ENCODE peak calls at places on chromosome 2, in eight cellular contexts. One of them, this sample, is unnamed.

GRCh38 chr2:18630541-18630940 is 41.2 kb upstream of the NT5C1B start:
- DNase-seq in foreskin fibroblast: peak
- DNase-seq in iPS-NIHi11: no peak
- DNase-seq in dermis blood vessel endothelial cell: no peak
- DNase-seq in stimulated activated CD4-positive, alpha-beta T cell treated with anti-CD3 and anti-CD28 coated beads, Interleukin-1b, Interleukin-23, amount 100 ng/mL, for 24 hours: no peak
- DNase-seq in RWPE1: no peak
- DNase-seq in colonic mucosa: no peak
- DNase-seq in non-pigmented ciliary epithelial cell: no peak
- DNase-seq in this sample: no peak

GRCh38 chr2:184137955-184138354 is 460.4 kb upstream of the ZNF804A start:
- DNase-seq in foreskin fibroblast: no peak
- DNase-seq in iPS-NIHi11: no peak
- DNase-seq in dermis blood vessel endothelial cell: no peak
- DNase-seq in stimulated activated CD4-positive, alpha-beta T cell treated with anti-CD3 and anti-CD28 coated beads, Interleukin-1b, Interleukin-23, amount 100 ng/mL, for 24 hours: no peak
- DNase-seq in RWPE1: no peak
- DNase-seq in colonic mucosa: no peak
- DNase-seq in non-pigmented ciliary epithelial cell: no peak
- DNase-seq in this sample: no peak

GRCh38 chr2:166651080-166651675 is 157.1 kb upstream of the SCN7A start:
- DNase-seq in foreskin fibroblast: peak
- DNase-seq in iPS-NIHi11: no peak
- DNase-seq in dermis blood vessel endothelial cell: peak
- DNase-seq in stimulated activated CD4-positive, alpha-beta T cell treated with anti-CD3 and anti-CD28 coated beads, Interleukin-1b, Interleukin-23, amount 100 ng/mL, for 24 hours: no peak
- DNase-seq in RWPE1: no peak
- DNase-seq in colonic mucosa: no peak
- DNase-seq in non-pigmented ciliary epithelial cell: peak
- DNase-seq in this sample: no peak

GRCh38 chr2:189285962-189286648 is 106.5 kb upstream of the COL5A2 start:
- DNase-seq in foreskin fibroblast: peak
- DNase-seq in iPS-NIHi11: no peak
- DNase-seq in dermis blood vessel endothelial cell: peak
- DNase-seq in stimulated activated CD4-positive, alpha-beta T cell treated with anti-CD3 and anti-CD28 coated beads, Interleukin-1b, Interleukin-23, amount 100 ng/mL, for 24 hours: no peak
- DNase-seq in RWPE1: peak
- DNase-seq in colonic mucosa: no peak
- DNase-seq in non-pigmented ciliary epithelial cell: peak
- DNase-seq in this sample: no peak

GRCh38 chr2:43210467-43211303 is 15.7 kb downstream of the ZFP36L2 start:
- DNase-seq in foreskin fibroblast: peak
- DNase-seq in iPS-NIHi11: no peak
- DNase-seq in dermis blood vessel endothelial cell: no peak
- DNase-seq in stimulated activated CD4-positive, alpha-beta T cell treated with anti-CD3 and anti-CD28 coated beads, Interleukin-1b, Interleukin-23, amount 100 ng/mL, for 24 hours: no peak
- DNase-seq in RWPE1: no peak
- DNase-seq in colonic mucosa: peak
- DNase-seq in non-pigmented ciliary epithelial cell: no peak
- DNase-seq in this sample: peak

GRCh38 chr2:115075800-115076199 is 633.4 kb downstream of the DPP10 start:
- DNase-seq in foreskin fibroblast: no peak
- DNase-seq in iPS-NIHi11: no peak
- DNase-seq in dermis blood vessel endothelial cell: no peak
- DNase-seq in stimulated activated CD4-positive, alpha-beta T cell treated with anti-CD3 and anti-CD28 coated beads, Interleukin-1b, Interleukin-23, amount 100 ng/mL, for 24 hours: no peak
- DNase-seq in RWPE1: no peak
- DNase-seq in colonic mucosa: no peak
- DNase-seq in non-pigmented ciliary epithelial cell: no peak
- DNase-seq in this sample: no peak

GRCh38 chr2:238868616-238869292 is 20.9 kb downstream of the TWIST2 start:
- DNase-seq in foreskin fibroblast: peak
- DNase-seq in iPS-NIHi11: no peak
- DNase-seq in dermis blood vessel endothelial cell: no peak
- DNase-seq in stimulated activated CD4-positive, alpha-beta T cell treated with anti-CD3 and anti-CD28 coated beads, Interleukin-1b, Interleukin-23, amount 100 ng/mL, for 24 hours: no peak
- DNase-seq in RWPE1: no peak
- DNase-seq in colonic mucosa: no peak
- DNase-seq in non-pigmented ciliary epithelial cell: no peak
- DNase-seq in this sample: no peak

GRCh38 chr2:2149379-2149778 is 181.7 kb downstream of the MYT1L start:
- DNase-seq in foreskin fibroblast: no peak
- DNase-seq in iPS-NIHi11: no peak
- DNase-seq in dermis blood vessel endothelial cell: no peak
- DNase-seq in stimulated activated CD4-positive, alpha-beta T cell treated with anti-CD3 and anti-CD28 coated beads, Interleukin-1b, Interleukin-23, amount 100 ng/mL, for 24 hours: no peak
- DNase-seq in RWPE1: no peak
- DNase-seq in colonic mucosa: no peak
- DNase-seq in non-pigmented ciliary epithelial cell: no peak
- DNase-seq in this sample: no peak

GRCh38 chr2:127085260-127085666 is 21.7 kb downstream of the BIN1 start:
- DNase-seq in foreskin fibroblast: peak
- DNase-seq in iPS-NIHi11: no peak
- DNase-seq in dermis blood vessel endothelial cell: no peak
- DNase-seq in stimulated activated CD4-positive, alpha-beta T cell treated with anti-CD3 and anti-CD28 coated beads, Interleukin-1b, Interleukin-23, amount 100 ng/mL, for 24 hours: no peak
- DNase-seq in RWPE1: peak
- DNase-seq in colonic mucosa: no peak
- DNase-seq in non-pigmented ciliary epithelial cell: no peak
- DNase-seq in this sample: no peak

GRCh38 chr2:23002234-23002633 is 382.7 kb upstream of the KLHL29 start:
- DNase-seq in foreskin fibroblast: no peak
- DNase-seq in iPS-NIHi11: no peak
- DNase-seq in dermis blood vessel endothelial cell: no peak
- DNase-seq in stimulated activated CD4-positive, alpha-beta T cell treated with anti-CD3 and anti-CD28 coated beads, Interleukin-1b, Interleukin-23, amount 100 ng/mL, for 24 hours: no peak
- DNase-seq in RWPE1: no peak
- DNase-seq in colonic mucosa: no peak
- DNase-seq in non-pigmented ciliary epithelial cell: no peak
- DNase-seq in this sample: no peak

GRCh38 chr2:164826293-164827243 is 15.1 kb downstream of the COBLL1 start:
- DNase-seq in foreskin fibroblast: peak
- DNase-seq in iPS-NIHi11: peak
- DNase-seq in dermis blood vessel endothelial cell: peak
- DNase-seq in stimulated activated CD4-positive, alpha-beta T cell treated with anti-CD3 and anti-CD28 coated beads, Interleukin-1b, Interleukin-23, amount 100 ng/mL, for 24 hours: no peak
- DNase-seq in RWPE1: peak
- DNase-seq in colonic mucosa: peak
- DNase-seq in non-pigmented ciliary epithelial cell: no peak
- DNase-seq in this sample: no peak